ENCODE peak calls at places on chromosomes 16 and 17, in eight cellular contexts. H is ELR; K is NCI-H1930; W is KG1; Z is activated CD4-positive, CD25-positive, alpha-beta regulatory T cell; E is stimulated activated CD4-positive, alpha-beta T cell treated with anti-CD3 and anti-CD28 coated beads, Interleukin-1b, Interleukin-23, amount 100 ng/mL, for 1 hour; N is transverse colon; F is CD8-positive, alpha-beta memory T cell. B is an unnamed sample.
A peak's percentile ranks its signal among the peaks of the same experiment; 100 is the strongest.

GRCh38 chr16:3610698-3611144 is 685 bp downstream of the SLX4 start:
- DNase-seq in K (no peak), N (no peak), F (no peak), W (no peak), E (no peak), H (peak; percentile 37), Z (no peak), B (no peak)

GRCh38 chr17:15516150-15516549 is 47.1 kb downstream of the TVP23C start:
- DNase-seq in Z (no peak), E (no peak), W (no peak), N (no peak), F (no peak), H (peak; percentile 91), K (no peak), B (no peak)

GRCh38 chr17:18074566-18075272 is 13.0 kb upstream of the DRG2 start:
- DNase-seq in N (no peak), K (no peak), H (no peak), Z (no peak), E (no peak), F (no peak), W (no peak), B (no peak)

GRCh38 chr16:2852731-2853507 is 5.1 kb downstream of the PRSS22 start:
- DNase-seq in F (no peak), H (no peak), W (no peak), Z (no peak), E (no peak), N (no peak), K (no peak), B (peak; percentile 10)

GRCh38 chr17:31448467-31449077 is 57.1 kb downstream of the RAB11FIP4 start:
- DNase-seq in F (no peak), H (no peak), K (no peak), W (no peak), Z (no peak), N (no peak), E (no peak), B (no peak)

GRCh38 chr16:64132686-64133085 is 989.2 kb downstream of the CDH11 start:
- DNase-seq in F (no peak), W (no peak), E (no peak), K (no peak), Z (no peak), N (no peak), H (no peak), B (no peak)

GRCh38 chr17:35577826-35578194 is 561 bp downstream of the PEX12 start:
- DNase-seq in K (no peak), N (peak; percentile 19), W (peak; percentile 71), E (no peak), F (no peak), Z (no peak), H (peak; percentile 36), B (no peak)

GRCh38 chr16:85663891-85664321 is 24.8 kb downstream of the GINS2 start:
- DNase-seq in N (peak; percentile 55), H (no peak), E (no peak), W (no peak), Z (no peak), F (no peak), K (no peak), B (no peak)

GRCh38 chr16:56238188-56238587 is 46.9 kb downstream of the GNAO1 start:
- DNase-seq in W (no peak), E (no peak), H (no peak), F (no peak), Z (no peak), K (no peak), N (no peak), B (no peak)

B was measured in D721Med.